ENCODE peak calls at places on chromosomes 16 and 17, in five cellular contexts. L is transverse colon, G is cardiac muscle cell, J is ascending aorta, N is BE2C. O is an unnamed sample. For H3K9me3 and H3K27me3, the result is how much of the 10 kb centered on the place peaks cover.

GRCh38 chr17:9174779-9175574 is 153.7 kb downstream of the NTN1 start:
- DNase-seq in G (no peak), J (no peak), L (no peak), N (no peak), O (no peak)

GRCh38 chr16:53915452-53916160 is 211.7 kb downstream of the FTO start:
- DNase-seq in N (no peak), J (no peak), G (no peak), L (no peak), O (no peak)

GRCh38 chr16:85642762-85643281 is 29.7 kb downstream of the GSE1 start:
- DNase-seq in J (no peak), N (no peak), L (no peak), G (no peak), O (no peak)

GRCh38 chr17:47987240-47987835 is 16.4 kb downstream of the CDK5RAP3 start:
- DNase-seq in J (no peak), L (no peak), N (peak), G (no peak), O (no peak)

GRCh38 chr17:79223953-79224352 is 149.3 kb downstream of the ENGASE start:
- DNase-seq in L (no peak), G (no peak), N (no peak), J (no peak), O (no peak)

GRCh38 chr17:17079761-17080160 is 37.5 kb downstream of the MPRIP start:
- DNase-seq in J (no peak), G (no peak), L (no peak), N (no peak), O (no peak)

GRCh38 chr17:33858682-33859081 is 396.4 kb upstream of the CCL2 start:
- DNase-seq in N (no peak), J (no peak), L (no peak), G (no peak), O (no peak)

GRCh38 chr17:67520282-67520906 is 143.3 kb downstream of the PITPNC1 start:
- DNase-seq in N (no peak), L (peak), J (no peak), G (no peak), O (no peak)

GRCh38 chr16:88781140-88782077 is 3.6 kb downstream of the PIEZO1 start:
- DNase-seq in J (no peak), L (peak), G (no peak), N (no peak), O (no peak)

GRCh38 chr17:58710948-58711552 is 18.6 kb downstream of the RAD51C start:
- DNase-seq in L (peak), N (peak), G (peak), J (no peak), O (no peak)

GRCh38 chr16:73420244-73421040 is 372.5 kb upstream of the ZFHX3 start:
- DNase-seq in G (no peak), J (no peak), N (no peak), L (no peak), O (no peak)

GRCh38 chr17:38538906-38539305 is 66.8 kb downstream of the SRCIN1 start:
- DNase-seq in J (no peak), G (no peak), N (no peak), L (no peak), O (no peak)

GRCh38 chr17:80839401-80839800 is 152.2 kb upstream of the CHMP6 start:
- DNase-seq in G (no peak), N (no peak), J (no peak), L (no peak), O (no peak)

GRCh38 chr17:30395398-30396022 is 16.8 kb downstream of the CPD start:
- DNase-seq in G (no peak), N (no peak), L (no peak), J (no peak), O (no peak)

GRCh38 chr16:82229800-82230619 is 60.0 kb upstream of the MPHOSPH6 start:
- DNase-seq in G (peak), N (peak), J (no peak), L (peak), O (no peak)

GRCh38 chr16:64152010-64152767 is 969.7 kb downstream of the CDH11 start:
- DNase-seq in G (no peak), L (no peak), J (no peak), N (peak), O (no peak)
- TF ChIP-seq CTCF in G (no peak), L (no peak), J (no peak), N (peak), O (no peak)

GRCh38 chr17:72879877-72880276 is 212.6 kb downstream of the SLC39A11 start:
- DNase-seq in N (no peak), J (no peak), L (no peak), G (no peak), O (no peak)
- H3K9me3 ChIP-seq in N (under half), J (under half), L (under half), G (under half), O (under half)

DNA sequence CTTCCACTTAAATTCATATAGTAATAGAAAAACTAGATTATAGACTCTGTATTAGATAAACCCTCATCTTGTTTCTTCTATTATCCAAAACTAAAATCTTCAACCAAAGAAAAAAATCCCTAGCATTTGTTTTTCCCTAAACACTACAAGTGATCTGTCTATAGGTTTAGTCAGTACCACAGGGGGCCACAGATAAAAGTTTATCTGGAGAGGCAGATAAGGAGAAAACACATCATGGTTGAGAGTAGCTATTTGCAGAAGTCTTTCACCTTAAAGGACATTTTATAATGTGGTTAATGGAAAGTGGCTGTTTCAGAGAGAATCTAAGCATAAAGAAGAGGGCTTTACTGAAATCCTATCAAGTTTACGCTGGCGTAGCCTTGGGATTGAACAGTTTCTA is 160.1 kb downstream of the CDK5R1 start:
- DNase-seq in L (no peak), N (no peak), G (no peak), J (no peak), O (no peak)
- H3K27me3 ChIP-seq in L (under half), N (under half), G (under half), J (under half), O (under half)

GRCh38 chr17:45231481-45232116 is 9.9 kb downstream of the FMNL1 start:
- DNase-seq in L (peak), J (no peak), N (peak), G (peak), O (no peak)
- TF ChIP-seq CTCF in L (peak), J (no peak), N (peak), G (peak), O (no peak)

GRCh38 chr16:35725949-35726348 is 2266.5 kb downstream of the TP53TG3F start:
- DNase-seq in J (peak), G (no peak), N (no peak), L (no peak), O (no peak)
- H3K9me3 ChIP-seq in J (under half), G (under half), N (under half), L (under half), O (under half)

DNA sequence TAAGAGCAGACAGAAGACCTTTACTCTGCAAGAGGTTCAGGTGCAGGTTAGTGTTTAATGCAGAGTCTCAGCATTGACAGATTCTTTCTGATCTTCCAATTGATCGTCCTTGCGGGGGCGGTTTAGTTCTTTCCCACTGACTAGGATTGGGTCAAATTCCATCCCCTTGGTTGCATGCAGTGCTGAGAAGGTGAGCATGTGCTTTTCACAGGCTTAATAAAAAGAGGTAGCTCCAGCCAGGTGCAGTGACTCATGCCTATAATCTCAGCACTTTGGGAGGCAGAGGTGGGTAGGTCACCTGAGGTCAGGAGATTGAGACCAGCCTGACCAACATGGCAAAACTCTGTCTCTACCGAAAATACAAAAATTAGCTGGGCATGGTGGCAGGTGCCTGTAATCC is 7.5 kb upstream of the ITGAD start:
- DNase-seq in N (no peak), G (no peak), J (no peak), L (no peak), O (no peak)
- H3K27me3 ChIP-seq in N (under half), G (under half), J (under half), L (under half), O (under half)

GRCh38 chr17:76796081-76796480 is 58.2 kb downstream of the MFSD11 start:
- DNase-seq in G (no peak), N (no peak), L (no peak), J (no peak), O (no peak)

GRCh38 chr17:76792348-76792747 is 54.4 kb downstream of the MFSD11 start:
- DNase-seq in L (no peak), J (no peak), N (no peak), G (no peak), O (no peak)

GRCh38 chr17:76797441-76797840 is 59.5 kb downstream of the MFSD11 start:
- DNase-seq in G (no peak), J (no peak), N (no peak), L (no peak), O (no peak)

GRCh38 chr17:76791053-76791980 is 53.4 kb downstream of the MFSD11 start:
- DNase-seq in G (no peak), N (peak), L (peak), J (no peak), O (no peak)

GRCh38 chr17:76793775-76794174 is 55.9 kb downstream of the MFSD11 start:
- DNase-seq in J (no peak), N (peak), G (no peak), L (no peak), O (no peak)
- TF ChIP-seq CTCF in J (no peak), N (peak), G (peak), L (no peak), O (no peak)

GRCh38 chr16:75169899-75170405 is 21.6 kb downstream of the ZFP1 start:
- DNase-seq in G (no peak), L (no peak), J (no peak), N (no peak), O (no peak)
- H3K9me3 ChIP-seq in G (under half), L (under half), J (half or more), N (under half), O (half or more)

GRCh38 chr16:996672-997071 is 15.1 kb downstream of the SOX8 start:
- DNase-seq in G (no peak), J (no peak), L (no peak), N (no peak), O (no peak)
- H3K27me3 ChIP-seq in G (under half), J (under half), L (under half), N (under half), O (under half)

GRCh38 chr16:50323335-50324011 is 45.3 kb downstream of the BRD7 start:
- DNase-seq in N (peak), J (peak), L (no peak), G (no peak), O (no peak)
- TF ChIP-seq CTCF in N (peak), J (no peak), L (no peak), G (peak), O (no peak)